ENCODE peak calls at places on chromosomes 3 and 15, in ten cellular contexts. K is RWPE2; I is MCF 10A; L is islet precursor cell; O is ecto neural progenitor cell; Q is M059J; R is stimulated activated CD4-positive, alpha-beta T cell treated with anti-CD3 and anti-CD28 coated beads, Interleukin-1b, Interleukin-23, amount 100 ng/mL, for 1 hour; V is activated T-helper 1 cell treated with anti-CD3 and anti-CD28 coated beads, Interleukin-12 subunit alpha, Interleukin-12 subunit beta, Interleukin-2, Interleukin-4 antibody, amounts not matched to agents 30 ng/mL and 10 ng/mL and 1 ng/mL, durations not matched to agents 14 hours and 24 hours and 36 hours; Z is esophagus squamous epithelium; S is AG20443. U is an unnamed sample.

GRCh38 chr3:60555704-60556340 is 695.4 kb downstream of the FHIT start:
- DNase-seq in K (no peak), I (peak; percentile 55), L (peak; percentile 90), O (no peak), Q (peak; percentile 72), R (no peak), V (no peak), Z (no peak), S (peak; percentile 20), U (no peak)

GRCh38 chr3:187016639-187017345 is 86.5 kb downstream of the ST6GAL1 start:
- DNase-seq in K (no peak), I (peak; percentile 60), L (no peak), O (no peak), Q (peak; percentile 39), R (no peak), V (no peak), Z (no peak), S (no peak), U (no peak)

GRCh38 chr15:57053470-57053869 is 135.0 kb downstream of the TCF12 start:
- DNase-seq in K (no peak), I (no peak), L (no peak), O (no peak), Q (no peak), R (no peak), V (no peak), Z (no peak), S (no peak), U (no peak)

GRCh38 chr15:92801774-92802464 is 98.2 kb upstream of the CHD2 start:
- DNase-seq in K (peak; percentile 66), I (peak; percentile 78), L (peak; percentile 68), O (no peak), Q (peak; percentile 90), R (no peak), V (no peak), Z (no peak), S (peak; percentile 72), U (no peak)

GRCh38 chr3:47410417-47410720 is 29.5 kb downstream of the PTPN23 start:
- DNase-seq in K (no peak), I (no peak), L (no peak), O (no peak), Q (no peak), R (no peak), V (no peak), Z (no peak), S (no peak), U (no peak)

GRCh38 chr3:66153471-66153870 is 67.3 kb upstream of the SLC25A26 start:
- DNase-seq in K (no peak), I (no peak), L (no peak), O (no peak), Q (no peak), R (no peak), V (no peak), Z (no peak), S (peak; percentile 62), U (no peak)

GRCh38 chr3:194304186-194304917 is 46.8 kb downstream of the CPN2 start:
- DNase-seq in K (peak; percentile 30), I (no peak), L (no peak), O (no peak), Q (no peak), R (no peak), V (no peak), Z (no peak), S (no peak), U (no peak)

GRCh38 chr15:38671675-38672141 is 107.1 kb upstream of the RASGRP1 start:
- DNase-seq in K (no peak), I (no peak), L (no peak), O (no peak), Q (no peak), R (no peak), V (peak; percentile 65), Z (no peak), S (no peak), U (no peak)

GRCh38 chr15:40845036-40845435 is 1.2 kb downstream of the SPINT1 start:
- DNase-seq in K (no peak), I (peak; percentile 53), L (no peak), O (no peak), Q (no peak), R (no peak), V (no peak), Z (no peak), S (no peak), U (no peak)

GRCh38 chr3:35012210-35012609 is 627.1 kb upstream of the ARPP21 start:
- DNase-seq in K (no peak), I (no peak), L (no peak), O (no peak), Q (no peak), R (no peak), V (no peak), Z (no peak), S (no peak), U (no peak)

GRCh38 chr3:104526901-104527401 is 839.8 kb upstream of the ALCAM start:
- DNase-seq in K (no peak), I (no peak), L (no peak), O (no peak), Q (no peak), R (no peak), V (no peak), Z (no peak), S (no peak), U (no peak)

GRCh38 chr3:23900744-23901143 is 16.0 kb downstream of the NKIRAS1 start:
- DNase-seq in K (no peak), I (peak; percentile 77), L (no peak), O (no peak), Q (no peak), R (no peak), V (no peak), Z (no peak), S (no peak), U (no peak)

GRCh38 chr3:23611737-23612295 is 193.9 kb upstream of the UBE2E1 start:
- DNase-seq in K (no peak), I (no peak), L (no peak), O (no peak), Q (peak; percentile 20), R (no peak), V (no peak), Z (no peak), S (peak; percentile 61), U (peak; percentile 77)

GRCh38 chr3:148930785-148931184 is 60.6 kb upstream of the GYG1 start:
- DNase-seq in K (no peak), I (peak; percentile 4), L (no peak), O (no peak), Q (peak; percentile 77), R (no peak), V (no peak), Z (no peak), S (peak; percentile 29), U (no peak)

GRCh38 chr3:152318512-152318911 is 49.8 kb downstream of the MBNL1 start:
- DNase-seq in K (no peak), I (no peak), L (no peak), O (no peak), Q (no peak), R (no peak), V (no peak), Z (no peak), S (no peak), U (no peak)

GRCh38 chr3:186342197-186342596 is 19.8 kb downstream of the DGKG start:
- DNase-seq in K (no peak), I (no peak), L (no peak), O (no peak), Q (no peak), R (no peak), V (no peak), Z (no peak), S (no peak), U (no peak)

GRCh38 chr15:88083828-88084760 is 172.4 kb downstream of the NTRK3 start:
- DNase-seq in K (no peak), I (no peak), L (no peak), O (no peak), Q (no peak), R (no peak), V (no peak), Z (no peak), S (peak; percentile 45), U (no peak)

GRCh38 chr3:197554562-197555280 is 1.0 kb downstream of the BDH1 start:
- DNase-seq in K (peak; percentile 93), I (peak; percentile 96), L (peak; percentile 98), O (peak; percentile 97), Q (peak; percentile 98), R (peak; percentile 74), V (peak; percentile 93), Z (peak; percentile 69), S (peak; percentile 98), U (peak; percentile 97)

GRCh38 chr3:48784426-48785120 is 63.1 kb downstream of the PRKAR2A start:
- DNase-seq in K (no peak), I (no peak), L (no peak), O (no peak), Q (no peak), R (no peak), V (no peak), Z (no peak), S (no peak), U (no peak)

GRCh38 chr3:192082733-192083660 is 622.0 kb downstream of the PYDC2 start:
- DNase-seq in K (no peak), I (peak; percentile 60), L (no peak), O (no peak), Q (no peak), R (no peak), V (no peak), Z (no peak), S (no peak), U (no peak)

GRCh38 chr3:113736548-113737089 is 9.4 kb downstream of the NAA50 start:
- DNase-seq in K (no peak), I (peak; percentile 68), L (no peak), O (no peak), Q (peak; percentile 76), R (no peak), V (peak; percentile 12), Z (no peak), S (peak; percentile 51), U (no peak)

GRCh38 chr3:184678317-184679055 is 33.4 kb downstream of the MAGEF1 start:
- DNase-seq in K (no peak), I (no peak), L (no peak), O (no peak), Q (no peak), R (no peak), V (no peak), Z (no peak), S (no peak), U (no peak)

GRCh38 chr3:17355591-17355990 is 386.8 kb downstream of the TBC1D5 start:
- DNase-seq in K (no peak), I (peak; percentile 22), L (no peak), O (no peak), Q (no peak), R (no peak), V (no peak), Z (no peak), S (peak; percentile 26), U (no peak)

GRCh38 chr3:31981206-31982181 is at the start of the genes OSBPL10 and ZNF860:
- DNase-seq in K (peak; percentile 94), I (peak; percentile 95), L (peak; percentile 93), O (peak; percentile 64), Q (peak; percentile 84), R (no peak), V (peak; percentile 4), Z (peak; percentile 35), S (peak; percentile 77), U (peak; percentile 72)

GRCh38 chr3:114649331-114649730 is 355.5 kb downstream of the TIGIT start:
- DNase-seq in K (no peak), I (peak; percentile 39), L (no peak), O (no peak), Q (peak; percentile 94), R (no peak), V (no peak), Z (no peak), S (no peak), U (no peak)

GRCh38 chr3:71402872-71403271 is 180.7 kb downstream of the FOXP1 start:
- DNase-seq in K (no peak), I (no peak), L (no peak), O (no peak), Q (no peak), R (no peak), V (no peak), Z (no peak), S (no peak), U (no peak)

GRCh38 chr15:33068531-33068990 is 126.0 kb downstream of the FMN1 start:
- DNase-seq in K (peak; percentile 82), I (peak; percentile 85), L (peak; percentile 89), O (no peak), Q (peak; percentile 90), R (no peak), V (no peak), Z (no peak), S (peak; percentile 64), U (no peak)

GRCh38 chr15:93520206-93520605 is 431.2 kb upstream of the RGMA start:
- DNase-seq in K (no peak), I (no peak), L (peak; percentile 57), O (peak; percentile 51), Q (no peak), R (no peak), V (no peak), Z (no peak), S (no peak), U (no peak)

U was measured in substantia nigra.